ENCODE peak calls at places on chromosomes 16 and 17, in ten cellular contexts. X is activated T-helper 2 cell treated with anti-CD3 and anti-CD28 coated beads, Interferon-gamma antibody, Interleukin-2, Interleukin-4, amounts not matched to agents 10 μg/mL and 5 μg/mL and 100 μg/mL, durations not matched to agents 14 hours and 24 hours and 36 hours; F is transverse colon; Y is fibroblast of gingiva; I is kidney tubule cell; P is stimulated activated naive B cell treated with anti-CD40 and anti-IgM and Interleukin-4, amounts not matched to agents 10 μg/mL and 1 μg/mL and 100 μg/mL, for 72 hours; D is esophagus squamous epithelium; J is bronchial epithelial cell; N is NCI-H1092; U is endothelial cell. R is an unnamed sample.

GRCh38 chr17:80859004-80859941 is 132.4 kb upstream of the CHMP6 start:
- DNase-seq in X (no peak), F (peak; percentile 61), Y (peak; percentile 89), I (peak; percentile 90), P (no peak), D (no peak), J (peak; percentile 77), N (peak; percentile 81), U (no peak), R (no peak)

GRCh38 chr16:84262939-84263338 is 23.1 kb upstream of the KCNG4 start:
- DNase-seq in X (no peak), F (no peak), Y (no peak), I (no peak), P (no peak), D (no peak), J (no peak), N (no peak), U (no peak), R (no peak)

GRCh38 chr16:85015481-85016177 is 4.3 kb upstream of the ZDHHC7 start:
- DNase-seq in X (no peak), F (no peak), Y (peak; percentile 35), I (peak; percentile 29), P (no peak), D (no peak), J (peak; percentile 64), N (no peak), U (no peak), R (no peak)

GRCh38 chr16:55510185-55510805 is 1.4 kb downstream of the LPCAT2 start:
- DNase-seq in X (no peak), F (no peak), Y (no peak), I (no peak), P (no peak), D (no peak), J (no peak), N (no peak), U (no peak), R (no peak)

GRCh38 chr17:64580384-64581307 is 73.9 kb downstream of the CEP95 start:
- DNase-seq in X (no peak), F (no peak), Y (peak; percentile 31), I (no peak), P (no peak), D (no peak), J (no peak), N (no peak), U (no peak), R (no peak)

GRCh38 chr16:50246299-50247122 is 19.8 kb upstream of the ADCY7 start:
- DNase-seq in X (no peak), F (no peak), Y (no peak), I (peak; percentile 6), P (no peak), D (no peak), J (no peak), N (no peak), U (peak; percentile 41), R (no peak)

GRCh38 chr17:2982854-2983636 is 80.4 kb downstream of the OR1D5 start:
- DNase-seq in X (no peak), F (peak; percentile 60), Y (peak; percentile 97), I (peak; percentile 70), P (no peak), D (no peak), J (no peak), N (peak; percentile 29), U (no peak), R (no peak)

GRCh38 chr16:71895679-71896385 is 501 bp downstream of the IST1 start:
- DNase-seq in X (no peak), F (peak; percentile 45), Y (peak; percentile 56), I (peak; percentile 62), P (no peak), D (no peak), J (peak; percentile 26), N (no peak), U (peak; percentile 50), R (peak; percentile 41)

GRCh38 chr16:67723151-67723915 is 4.2 kb upstream of the GFOD2 start:
- DNase-seq in X (no peak), F (no peak), Y (peak; percentile 56), I (peak; percentile 91), P (no peak), D (no peak), J (peak; percentile 83), N (no peak), U (no peak), R (no peak)

R was measured in CD8-positive, alpha-beta T cell.